ENCODE peak calls at places on chromosome 15, in ten cellular contexts. Z is left lung; Y is GM23338; V is CD4-positive, alpha-beta T cell; K is AG09319; Q is MCF 10A; O is GM12865; P is HepG2; U is Calu3; R is stomach. T is an unnamed sample.

GRCh38 chr15:34855397-34855796 is 60.0 kb upstream of the ACTC1 start:
- DNase-seq in Z (no peak), Y (no peak), V (no peak), K (peak), Q (peak), O (no peak), P (no peak), U (no peak), R (no peak), T (no peak)

GRCh38 chr15:29113336-29114276 is 156.0 kb downstream of the NSMCE3 start:
- DNase-seq in Z (no peak), Y (no peak), V (no peak), K (no peak), Q (no peak), O (no peak), P (no peak), U (no peak), R (no peak), T (no peak)

GRCh38 chr15:101488300-101489164 is 975 bp downstream of the PCSK6 start:
- DNase-seq in Z (no peak), Y (peak), V (no peak), K (no peak), Q (no peak), O (no peak), P (peak), U (no peak), R (peak), T (no peak)

GRCh38 chr15:39535466-39535865 is 45.4 kb upstream of the THBS1 start:
- DNase-seq in Z (no peak), Y (no peak), V (no peak), K (no peak), Q (no peak), O (no peak), P (no peak), U (no peak), R (no peak), T (no peak)

GRCh38 chr15:81752974-81753373 is 292.8 kb downstream of the MEX3B start:
- DNase-seq in Z (no peak), Y (peak), V (no peak), K (no peak), Q (no peak), O (no peak), P (no peak), U (no peak), R (no peak), T (no peak)

GRCh38 chr15:29736012-29736744 is 86.1 kb downstream of the TJP1 start:
- DNase-seq in Z (no peak), Y (no peak), V (no peak), K (no peak), Q (no peak), O (peak), P (no peak), U (no peak), R (no peak), T (no peak)

GRCh38 chr15:32864841-32865240 is 147.0 kb downstream of the GREM1 start:
- DNase-seq in Z (no peak), Y (no peak), V (no peak), K (no peak), Q (no peak), O (no peak), P (no peak), U (no peak), R (no peak), T (no peak)

GRCh38 chr15:71114887-71115566 is at the start of gene THSD4:
- DNase-seq in Z (peak), Y (peak), V (peak), K (no peak), Q (peak), O (peak), P (peak), U (peak), R (peak), T (peak)

GRCh38 chr15:31216210-31216911 is 110.3 kb upstream of the KLF13 start:
- DNase-seq in Z (peak), Y (peak), V (peak), K (peak), Q (peak), O (peak), P (peak), U (peak), R (peak), T (peak)

GRCh38 chr15:34673241-34673640 is 81.6 kb downstream of the GJD2 start:
- DNase-seq in Z (no peak), Y (no peak), V (no peak), K (no peak), Q (no peak), O (no peak), P (no peak), U (no peak), R (no peak), T (no peak)

GRCh38 chr15:33145447-33145846 is 49.1 kb downstream of the FMN1 start:
- DNase-seq in Z (no peak), Y (no peak), V (no peak), K (no peak), Q (peak), O (no peak), P (no peak), U (no peak), R (no peak), T (no peak)

GRCh38 chr15:78808550-78808949 is 2.7 kb downstream of the ADAMTS7 start:
- DNase-seq in Z (no peak), Y (peak), V (no peak), K (no peak), Q (peak), O (peak), P (peak), U (peak), R (no peak), T (no peak)

GRCh38 chr15:57327985-57328471 is 48.3 kb upstream of the CGNL1 start:
- DNase-seq in Z (no peak), Y (no peak), V (no peak), K (peak), Q (no peak), O (no peak), P (no peak), U (no peak), R (no peak), T (no peak)

GRCh38 chr15:23564798-23565394 is 578 bp upstream of the MKRN3 start:
- DNase-seq in Z (no peak), Y (no peak), V (no peak), K (no peak), Q (no peak), O (no peak), P (no peak), U (no peak), R (no peak), T (no peak)

GRCh38 chr15:93955197-93955596 is 276.2 kb upstream of the MCTP2 start:
- DNase-seq in Z (no peak), Y (no peak), V (no peak), K (no peak), Q (no peak), O (no peak), P (peak), U (no peak), R (no peak), T (no peak)

GRCh38 chr15:93087825-93088199 is 1.2 kb downstream of the RGMA start:
- DNase-seq in Z (peak), Y (peak), V (peak), K (no peak), Q (peak), O (peak), P (peak), U (peak), R (peak), T (peak)

GRCh38 chr15:55196011-55196410 is 730 bp downstream of the RSL24D1 start:
- DNase-seq in Z (no peak), Y (no peak), V (no peak), K (no peak), Q (no peak), O (peak), P (no peak), U (no peak), R (no peak), T (no peak)

GRCh38 chr15:59835801-59836200 is 146.7 kb upstream of the BNIP2 start:
- DNase-seq in Z (no peak), Y (no peak), V (no peak), K (no peak), Q (no peak), O (no peak), P (no peak), U (no peak), R (no peak), T (no peak)

GRCh38 chr15:28984421-28985375 is 98.9 kb downstream of the APBA2 start:
- DNase-seq in Z (no peak), Y (no peak), V (no peak), K (no peak), Q (no peak), O (no peak), P (peak), U (no peak), R (no peak), T (no peak)

GRCh38 chr15:61661791-61662190 is 398.5 kb downstream of the VPS13C start:
- DNase-seq in Z (no peak), Y (no peak), V (no peak), K (no peak), Q (no peak), O (no peak), P (no peak), U (no peak), R (no peak), T (no peak)

GRCh38 chr15:99734575-99734974 is 1.3 kb upstream of the LYSMD4 start:
- DNase-seq in Z (no peak), Y (no peak), V (no peak), K (no peak), Q (no peak), O (no peak), P (no peak), U (no peak), R (no peak), T (no peak)

GRCh38 chr15:40764766-40765136 is 883 bp downstream of the GCHFR start:
- DNase-seq in Z (no peak), Y (no peak), V (no peak), K (no peak), Q (peak), O (no peak), P (no peak), U (no peak), R (no peak), T (peak)

GRCh38 chr15:96330064-96330449 is 443 bp upstream of the NR2F2 start:
- DNase-seq in Z (peak), Y (peak), V (no peak), K (no peak), Q (peak), O (no peak), P (no peak), U (no peak), R (no peak), T (no peak)

GRCh38 chr15:49926731-49927130 is 192.3 kb downstream of the ATP8B4 start:
- DNase-seq in Z (no peak), Y (no peak), V (no peak), K (no peak), Q (no peak), O (no peak), P (no peak), U (no peak), R (no peak), T (no peak)

GRCh38 chr15:51314391-51315337 is 23.7 kb downstream of the CYP19A1 start:
- DNase-seq in Z (no peak), Y (no peak), V (no peak), K (no peak), Q (no peak), O (no peak), P (peak), U (no peak), R (no peak), T (no peak)

GRCh38 chr15:41884458-41884857 is 9.4 kb downstream of the SPTBN5 start:
- DNase-seq in Z (no peak), Y (no peak), V (no peak), K (no peak), Q (no peak), O (no peak), P (no peak), U (no peak), R (no peak), T (no peak)

GRCh38 chr15:90295270-90295648 is 29.8 kb downstream of the NGRN start:
- DNase-seq in Z (no peak), Y (no peak), V (no peak), K (no peak), Q (no peak), O (no peak), P (no peak), U (no peak), R (no peak), T (no peak)

DNA sequence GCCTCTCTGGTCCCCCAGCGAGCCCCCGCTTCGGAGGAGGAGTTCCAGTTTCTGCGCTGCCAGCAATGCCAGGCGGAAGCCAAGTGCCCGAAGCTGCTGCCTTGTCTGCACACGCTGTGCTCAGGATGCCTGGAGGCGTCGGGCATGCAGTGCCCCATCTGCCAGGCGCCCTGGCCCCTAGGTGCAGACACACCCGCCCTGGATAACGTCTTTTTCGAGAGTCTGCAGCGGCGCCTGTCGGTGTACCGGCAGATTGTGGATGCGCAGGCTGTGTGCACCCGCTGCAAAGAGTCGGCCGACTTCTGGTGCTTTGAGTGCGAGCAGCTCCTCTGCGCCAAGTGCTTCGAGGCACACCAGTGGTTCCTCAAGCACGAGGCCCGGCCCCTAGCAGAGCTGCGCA is 3.5 kb downstream of the PML start:
- DNase-seq in Z (no peak), Y (no peak), V (no peak), K (no peak), Q (peak), O (no peak), P (no peak), U (no peak), R (no peak), T (no peak)
- TF ChIP-seq CTCF in Z (no peak), Y (no peak), V (no peak), K (no peak), Q (peak), O (no peak), P (no peak), U (no peak), R (no peak), T (no peak)

DNA sequence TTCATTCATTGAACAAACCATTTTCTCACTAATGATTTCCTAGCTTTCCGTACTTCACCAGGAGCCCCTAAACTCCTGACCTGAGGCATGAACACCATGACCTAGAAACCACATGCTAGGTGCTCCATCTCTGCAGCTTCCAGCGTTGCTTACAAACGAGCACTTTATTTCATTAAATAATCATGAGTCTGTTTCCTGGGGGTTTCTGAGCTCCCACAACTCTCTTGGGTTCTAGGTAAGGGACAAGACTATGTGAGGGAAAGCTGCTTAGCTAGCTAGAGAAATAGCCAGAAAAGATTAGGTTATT is 1.3 kb downstream of the MAP2K1 start:
- DNase-seq in Z (no peak), Y (no peak), V (no peak), K (no peak), Q (no peak), O (no peak), P (no peak), U (no peak), R (no peak), T (no peak)
- TF ChIP-seq CTCF in Z (no peak), Y (peak), V (no peak), K (no peak), Q (no peak), O (no peak), P (no peak), U (no peak), R (no peak), T (no peak)

DNA sequence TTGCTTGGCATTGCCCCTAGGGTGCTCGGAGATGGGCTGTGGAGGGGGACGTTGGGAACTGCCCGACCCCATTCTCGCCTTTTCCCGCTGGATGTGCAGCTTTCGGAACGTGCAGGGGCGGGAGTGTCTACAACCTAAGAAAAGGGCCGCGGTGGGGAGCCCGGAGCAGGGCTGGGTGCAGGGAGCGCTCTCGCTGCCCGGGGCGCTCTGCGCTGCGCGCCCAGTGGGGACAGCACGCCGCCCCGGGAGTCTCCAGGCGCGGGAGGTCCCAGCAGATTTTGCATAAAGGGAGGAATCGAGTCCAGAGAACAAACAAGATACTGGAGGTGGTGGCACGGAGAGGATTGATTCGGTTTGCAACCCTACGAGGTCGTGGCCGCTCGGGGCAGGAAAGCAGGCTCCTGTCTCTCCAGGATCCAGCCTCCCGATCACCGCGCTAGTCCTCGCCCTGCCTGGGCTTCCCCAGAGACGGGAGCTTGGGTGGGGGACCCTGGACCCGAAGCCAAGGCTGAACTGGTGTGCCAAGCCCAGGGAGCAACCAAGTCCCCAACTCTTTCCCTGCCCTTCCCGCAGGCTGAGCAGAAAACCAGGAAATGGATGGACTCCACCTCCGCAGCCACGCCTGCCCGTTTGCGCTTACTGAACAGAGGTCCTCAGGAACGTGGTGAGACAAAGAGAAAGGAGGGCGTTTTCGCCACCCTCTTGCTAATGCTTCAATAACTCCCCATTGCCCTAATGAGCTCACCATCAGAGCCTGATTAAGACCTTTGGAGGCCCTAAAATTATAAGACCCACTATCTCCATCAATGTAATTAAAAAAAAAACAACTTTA is 59.7 kb downstream of the NOX5 start:
- DNase-seq in Z (peak), Y (peak), V (no peak), K (no peak), Q (peak), O (no peak), P (peak), U (peak), R (peak), T (peak)
- TF ChIP-seq CTCF in Z (no peak), Y (no peak), V (no peak), K (no peak), Q (no peak), O (no peak), P (peak), U (no peak), R (no peak), T (no peak)

DNA sequence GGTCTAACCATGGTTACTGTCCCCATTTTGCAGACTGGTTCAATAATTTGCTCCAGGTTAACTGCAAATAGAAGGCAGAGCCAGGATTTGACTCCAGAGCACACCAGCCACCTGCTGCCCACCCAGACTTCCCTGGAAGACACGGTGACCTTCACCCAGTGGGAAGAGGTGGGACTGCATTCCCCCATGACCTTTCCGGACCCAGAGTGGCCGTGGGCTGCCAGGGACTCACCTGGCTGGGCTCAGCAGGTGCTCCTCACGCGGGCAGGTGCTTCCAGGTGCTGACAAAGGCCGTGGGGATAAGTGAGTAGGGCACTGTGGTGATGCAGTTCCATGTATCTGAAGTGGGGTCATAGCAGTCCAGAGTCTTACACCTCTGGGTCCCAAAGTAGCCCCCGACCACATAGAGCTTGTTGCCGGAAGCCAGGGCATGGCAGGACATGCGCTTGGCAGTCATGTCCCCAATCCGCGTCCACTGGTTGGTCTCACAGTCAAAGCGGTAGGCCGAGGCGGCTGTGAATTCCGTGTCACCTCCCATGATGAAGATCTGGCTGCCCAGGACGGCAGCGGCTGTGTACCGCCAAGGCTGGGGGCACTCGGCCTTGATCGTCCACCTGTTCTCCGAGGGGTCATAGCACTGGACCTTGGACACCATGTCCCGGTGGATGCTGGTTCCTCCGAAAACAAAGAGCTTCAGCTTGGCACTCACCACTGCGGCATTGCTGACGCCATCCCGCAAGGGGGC is 26.8 kb downstream of the KLHL25 start:
- DNase-seq in Z (no peak), Y (no peak), V (no peak), K (no peak), Q (no peak), O (no peak), P (no peak), U (no peak), R (no peak), T (no peak)
- TF ChIP-seq CTCF in Z (no peak), Y (no peak), V (no peak), K (no peak), Q (no peak), O (no peak), P (no peak), U (no peak), R (no peak), T (no peak)